ENCODE peak calls at places on chromosomes 5 and 9, in five cellular contexts. I is GM06990, U is HFF-Myc, A is epithelial cell of esophagus, K is AG10803. M is an unnamed sample.
A peak's percentile ranks its signal among the peaks of the same experiment; 100 is the strongest.

GRCh38 chr5:66830636-66831035 is 234.4 kb downstream of the MAST4 start:
- DNase-seq in I (no peak), U (no peak), A (peak; percentile 80), K (no peak), M (peak; percentile 43)

GRCh38 chr9:125968975-125969374 is 221.8 kb downstream of the PBX3 start:
- DNase-seq in I (no peak), U (no peak), A (no peak), K (no peak), M (no peak)

GRCh38 chr5:19927919-19928318 is 60.1 kb downstream of the CDH18 start:
- DNase-seq in I (no peak), U (no peak), A (no peak), K (no peak), M (no peak)

GRCh38 chr9:101465330-101465915 is 29.8 kb upstream of the ALDOB start:
- DNase-seq in I (no peak), U (peak; percentile 88), A (peak; percentile 92), K (peak; percentile 86), M (peak; percentile 52)

GRCh38 chr5:95261369-95262175 is 23.3 kb downstream of the MCTP1 start:
- DNase-seq in I (no peak), U (peak; percentile 9), A (peak; percentile 55), K (peak; percentile 50), M (peak; percentile 56)

GRCh38 chr5:169213479-169213878 is 87.5 kb downstream of the SLIT3 start:
- DNase-seq in I (no peak), U (no peak), A (no peak), K (peak; percentile 80), M (no peak)

GRCh38 chr9:15139467-15139866 is 167.5 kb downstream of the TTC39B start:
- DNase-seq in I (no peak), U (no peak), A (no peak), K (peak; percentile 26), M (peak; percentile 56)

GRCh38 chr5:1526151-1526631 is 2.4 kb upstream of the LPCAT1 start:
- DNase-seq in I (no peak), U (no peak), A (no peak), K (no peak), M (no peak)

GRCh38 chr5:88556415-88556814 is 287.8 kb upstream of the TMEM161B start:
- DNase-seq in I (no peak), U (no peak), A (no peak), K (no peak), M (no peak)

GRCh38 chr5:146722361-146722779 is 156.2 kb downstream of the PPP2R2B start:
- DNase-seq in I (no peak), U (no peak), A (peak; percentile 68), K (no peak), M (no peak)

GRCh38 chr5:143536364-143536763 is 132.9 kb upstream of the NR3C1 start:
- DNase-seq in I (no peak), U (peak; percentile 88), A (peak; percentile 95), K (peak; percentile 99), M (peak; percentile 99)

GRCh38 chr9:115551396-115551795 is 433.4 kb upstream of the TNC start:
- DNase-seq in I (no peak), U (peak; percentile 52), A (no peak), K (peak; percentile 76), M (no peak)

GRCh38 chr9:13603916-13604315 is 324.4 kb upstream of the MPDZ start:
- DNase-seq in I (no peak), U (no peak), A (no peak), K (no peak), M (peak; percentile 42)

GRCh38 chr5:169020102-169020501 is 280.8 kb downstream of the SLIT3 start:
- DNase-seq in I (no peak), U (no peak), A (peak; percentile 40), K (peak; percentile 14), M (peak; percentile 17)

GRCh38 chr5:75616961-75617660 is 5.9 kb downstream of the ANKDD1B start:
- DNase-seq in I (no peak), U (no peak), A (no peak), K (no peak), M (peak; percentile 70)

GRCh38 chr5:33994845-33995244 is 10.4 kb upstream of the SLC45A2 start:
- DNase-seq in I (no peak), U (no peak), A (peak; percentile 54), K (peak; percentile 90), M (peak; percentile 46)

GRCh38 chr9:4334439-4334838 is 34.6 kb upstream of the GLIS3 start:
- DNase-seq in I (no peak), U (no peak), A (peak; percentile 67), K (no peak), M (peak; percentile 54)

GRCh38 chr9:113588242-113588810 is 124.8 kb downstream of the RGS3 start:
- DNase-seq in I (no peak), U (no peak), A (no peak), K (no peak), M (no peak)

GRCh38 chr5:6407547-6408259 is 29.4 kb upstream of the MED10 start:
- DNase-seq in I (no peak), U (no peak), A (no peak), K (no peak), M (no peak)

GRCh38 chr9:69132391-69132790 is 41.7 kb upstream of the TJP2 start:
- DNase-seq in I (no peak), U (no peak), A (no peak), K (no peak), M (no peak)

GRCh38 chr5:6427689-6428088 is 21.0 kb upstream of the UBE2QL1 start:
- DNase-seq in I (no peak), U (no peak), A (no peak), K (no peak), M (no peak)

GRCh38 chr9:69028754-69029153 is 6.8 kb upstream of the FXN start:
- DNase-seq in I (no peak), U (no peak), A (no peak), K (peak; percentile 7), M (no peak)

GRCh38 chr5:14004598-14005394 is 60.3 kb upstream of the DNAH5 start:
- DNase-seq in I (no peak), U (no peak), A (no peak), K (peak; percentile 63), M (no peak)

GRCh38 chr9:26863074-26863473 is 29.5 kb downstream of the CAAP1 start:
- DNase-seq in I (no peak), U (no peak), A (peak; percentile 3), K (peak; percentile 6), M (peak; percentile 32)

GRCh38 chr5:180545248-180545647 is 46.1 kb downstream of the SCGB3A1 start:
- DNase-seq in I (no peak), U (no peak), A (no peak), K (no peak), M (no peak)

GRCh38 chr5:32030686-32031478 is 143.2 kb downstream of the GOLPH3 start:
- DNase-seq in I (no peak), U (no peak), A (peak; percentile 70), K (peak; percentile 22), M (peak; percentile 64)

GRCh38 chr5:60382761-60383160 is 317.2 kb downstream of the DEPDC1B start:
- DNase-seq in I (no peak), U (peak; percentile 32), A (peak; percentile 46), K (peak; percentile 48), M (peak; percentile 17)

GRCh38 chr5:33230467-33231078 is 210.2 kb upstream of the TARS1 start:
- DNase-seq in I (no peak), U (no peak), A (no peak), K (no peak), M (no peak)

GRCh38 chr5:40877371-40877988 is 31.8 kb upstream of the C7 start:
- DNase-seq in I (no peak), U (no peak), A (peak; percentile 80), K (no peak), M (no peak)

GRCh38 chr5:145697251-145698016 is 137.7 kb downstream of the PRELID2 start:
- DNase-seq in I (peak; percentile 3), U (peak; percentile 26), A (peak; percentile 65), K (peak; percentile 37), M (peak; percentile 77)

GRCh38 chr5:76695336-76695735 is 20.6 kb upstream of the F2R start:
- DNase-seq in I (no peak), U (no peak), A (no peak), K (no peak), M (no peak)

GRCh38 chr5:116492776-116493175 is 81.8 kb downstream of the SEMA6A start:
- DNase-seq in I (no peak), U (no peak), A (peak; percentile 91), K (no peak), M (peak; percentile 7)

GRCh38 chr9:92242115-92242778 is 51.2 kb downstream of the IARS1 start:
- DNase-seq in I (no peak), U (no peak), A (peak; percentile 10), K (peak; percentile 61), M (peak; percentile 93)

GRCh38 chr9:94173632-94174031 is 85.5 kb upstream of the ZNF169 start:
- DNase-seq in I (peak; percentile 41), U (no peak), A (no peak), K (no peak), M (no peak)
- H3K4me3 ChIP-seq in I (no peak overlapping the region), U (no peak overlapping the region), A (no peak overlapping the region), K (no peak overlapping the region), M (no peak overlapping the region)

GRCh38 chr9:7186175-7186574 is 428.4 kb downstream of the KDM4C start:
- DNase-seq in I (no peak), U (peak; percentile 11), A (peak; percentile 15), K (no peak), M (peak; percentile 21)
- TF ChIP-seq CTCF in I (peak; percentile 75), U (peak; percentile 82), A (peak; percentile 37), K (peak; percentile 48), M (peak; percentile 76)

GRCh38 chr5:44613951-44614350 is 194.8 kb upstream of the MRPS30 start:
- DNase-seq in I (no peak), U (no peak), A (no peak), K (no peak), M (no peak)
- H3K4me3 ChIP-seq in I (no peak overlapping the region), U (no peak overlapping the region), A (no peak overlapping the region), K (no peak overlapping the region), M (no peak overlapping the region)

GRCh38 chr5:159642379-159642778 is 273.9 kb upstream of the ADRA1B start:
- DNase-seq in I (no peak), U (no peak), A (no peak), K (no peak), M (no peak)
- TF ChIP-seq CTCF in I (no peak), U (no peak), A (no peak), K (peak; percentile 9), M (no peak)

GRCh38 chr9:132164604-132165362 is 2.9 kb downstream of the NTNG2 start:
- DNase-seq in I (no peak), U (no peak), A (no peak), K (peak; percentile 55), M (peak; percentile 89)

GRCh38 chr9:132163876-132164603 is 2.2 kb downstream of the NTNG2 start:
- DNase-seq in I (no peak), U (no peak), A (no peak), K (no peak), M (no peak)

GRCh38 chr9:132161743-132162187 is at the start of gene NTNG2:
- DNase-seq in I (no peak), U (no peak), A (no peak), K (no peak), M (no peak)

GRCh38 chr9:132162764-132163456 is 1.1 kb downstream of the NTNG2 start:
- DNase-seq in I (no peak), U (no peak), A (no peak), K (no peak), M (no peak)

GRCh38 chr9:132163457-132163875 is 1.6 kb downstream of the NTNG2 start:
- DNase-seq in I (no peak), U (no peak), A (no peak), K (peak; percentile 13), M (peak; percentile 22)
- H3K4me3 ChIP-seq in I (no peak overlapping the region), U (no peak overlapping the region), A (no peak overlapping the region), K (peak overlapping the region; percentile 9), M (no peak overlapping the region)

M was measured in cardiac fibroblast.